ENCODE peak calls at places on chromosomes 6 and 20, in eight cellular contexts. Q is fibroblast of mammary gland; C is lung; B is activated gamma-delta T cell treated with anti-CD3 and anti-CD28 coated beads, Interleukin-2, amount 50 U/mL, for 16 hours; M is NCI-H510A; Z is CD4-positive, alpha-beta T cell; P is dorsolateral prefrontal cortex; H is endothelial cell. A is an unnamed sample.

GRCh38 chr6:17580518-17581048 is 19.5 kb upstream of the FAM8A1 start:
- DNase-seq in Z (no peak), Q (peak; percentile 36), C (peak; percentile 39), M (peak; percentile 20), H (peak; percentile 27), P (no peak), B (no peak), A (no peak)

GRCh38 chr6:16602035-16602434 is 159.2 kb downstream of the ATXN1 start:
- DNase-seq in M (no peak), Q (no peak), B (no peak), C (no peak), H (no peak), Z (no peak), P (no peak), A (no peak)

GRCh38 chr6:4768815-4769214 is 7.4 kb upstream of the CDYL start:
- DNase-seq in B (no peak), H (no peak), M (no peak), Q (no peak), C (no peak), Z (no peak), P (no peak), A (no peak)

GRCh38 chr20:56722042-56722441 is 92.9 kb downstream of the TFAP2C start:
- DNase-seq in Z (no peak), C (no peak), Q (no peak), H (no peak), B (no peak), P (no peak), M (no peak), A (no peak)

GRCh38 chr6:7200598-7201443 is 93.1 kb downstream of the RREB1 start:
- DNase-seq in P (no peak), Z (no peak), Q (no peak), M (peak; percentile 85), H (no peak), B (no peak), C (peak; percentile 87), A (no peak)

GRCh38 chr20:61253264-61253639 is 1.2 kb downstream of the CDH4 start:
- DNase-seq in Q (peak; percentile 42), H (peak; percentile 51), P (no peak), B (no peak), C (no peak), Z (no peak), M (no peak), A (peak; percentile 42)

GRCh38 chr6:5653801-5654200 is 352.9 kb downstream of the NRN1 start:
- DNase-seq in H (no peak), P (no peak), B (no peak), C (no peak), Q (no peak), M (no peak), Z (no peak), A (no peak)

GRCh38 chr6:108560463-108561308 is at the start of gene FOXO3:
- DNase-seq in Q (peak; percentile 77), C (peak; percentile 92), B (peak; percentile 48), M (peak; percentile 38), H (peak; percentile 86), Z (peak; percentile 37), P (peak; percentile 73), A (peak; percentile 86)

GRCh38 chr20:8246153-8246552 is 114.1 kb downstream of the PLCB1 start:
- DNase-seq in H (no peak), C (no peak), M (no peak), P (no peak), Z (no peak), Q (no peak), B (no peak), A (no peak)

GRCh38 chr6:90687751-90688380 is 101.0 kb upstream of the MAP3K7 start:
- DNase-seq in C (no peak), Z (no peak), H (no peak), P (no peak), M (no peak), Q (no peak), B (no peak), A (no peak)

GRCh38 chr6:33595001-33595846 is 15.1 kb upstream of the BAK1 start:
- DNase-seq in Q (peak; percentile 62), C (no peak), P (no peak), H (no peak), B (no peak), M (no peak), Z (no peak), A (no peak)

GRCh38 chr20:10225439-10226080 is 6.9 kb downstream of the SNAP25 start:
- DNase-seq in Q (peak; percentile 28), P (no peak), C (no peak), Z (no peak), M (no peak), H (peak; percentile 11), B (no peak), A (no peak)

GRCh38 chr6:129598244-129599187 is 111.5 kb downstream of the ARHGAP18 start:
- DNase-seq in M (no peak), P (no peak), Q (peak; percentile 85), B (no peak), H (peak; percentile 29), Z (no peak), C (no peak), A (no peak)

GRCh38 chr6:39029156-39030011 is 19.2 kb upstream of the GLP1R start:
- DNase-seq in C (no peak), M (no peak), B (peak; percentile 11), P (no peak), H (peak; percentile 72), Q (peak; percentile 3), Z (peak; percentile 19), A (no peak)

GRCh38 chr6:138455746-138456392 is 43.4 kb downstream of the NHSL1 start:
- DNase-seq in M (no peak), H (no peak), Z (peak; percentile 8), B (no peak), P (no peak), Q (peak; percentile 82), C (no peak), A (no peak)

GRCh38 chr20:34980543-34981213 is 25.0 kb downstream of the MYH7B start:
- DNase-seq in M (peak; percentile 31), P (no peak), Q (peak; percentile 13), Z (no peak), C (no peak), B (no peak), H (no peak), A (no peak)

GRCh38 chr20:709864-710761 is 34.5 kb upstream of the SCRT2 start:
- DNase-seq in Z (no peak), Q (no peak), B (no peak), P (no peak), H (no peak), C (no peak), M (no peak), A (no peak)

GRCh38 chr20:15179426-15180190 is 842.2 kb upstream of the FLRT3 start:
- DNase-seq in H (no peak), B (no peak), M (no peak), Z (no peak), P (peak; percentile 43), Q (no peak), C (no peak), A (no peak)

GRCh38 chr20:43590036-43590391 is 723 bp upstream of the IFT52 start:
- DNase-seq in C (no peak), Q (no peak), H (peak; percentile 18), B (no peak), Z (peak; percentile 1), M (no peak), P (peak; percentile 38), A (peak; percentile 27)

GRCh38 chr6:89297695-89298351 is 17.3 kb downstream of the GABRR2 start:
- DNase-seq in Q (peak; percentile 98), C (no peak), Z (peak; percentile 43), B (peak; percentile 47), M (no peak), H (no peak), P (no peak), A (peak; percentile 56)

GRCh38 chr6:109165392-109165964 is 70.2 kb downstream of the CEP57L1 start:
- DNase-seq in B (no peak), P (no peak), Q (peak; percentile 78), C (no peak), M (no peak), H (peak; percentile 11), Z (no peak), A (no peak)

GRCh38 chr6:75267461-75267860 is 17.1 kb downstream of the TMEM30A start:
- DNase-seq in H (no peak), C (no peak), B (no peak), Z (no peak), P (no peak), M (no peak), Q (no peak), A (no peak)

GRCh38 chr20:44552950-44553908 is 29.1 kb upstream of the PKIG start:
- DNase-seq in H (no peak), M (peak; percentile 52), P (no peak), Q (peak; percentile 96), B (no peak), Z (no peak), C (peak; percentile 74), A (no peak)

GRCh38 chr6:86937219-86938079 is at the start of gene HTR1E:
- DNase-seq in Z (no peak), Q (peak; percentile 17), P (peak; percentile 43), C (peak; percentile 29), H (peak; percentile 78), B (no peak), M (peak; percentile 50), A (peak; percentile 72)

GRCh38 chr6:168179702-168180382 is 100.8 kb upstream of the FRMD1 start:
- DNase-seq in Z (no peak), Q (no peak), M (no peak), H (no peak), B (no peak), P (no peak), C (no peak), A (no peak)

GRCh38 chr6:26307830-26308229 is 57.2 kb upstream of the BTN3A2 start:
- DNase-seq in H (no peak), M (no peak), Q (no peak), B (no peak), C (no peak), P (no peak), Z (no peak), A (no peak)

GRCh38 chr6:122401104-122401503 is 1.7 kb downstream of the HSF2 start:
- DNase-seq in B (no peak), H (no peak), P (no peak), M (no peak), Z (no peak), C (no peak), Q (no peak), A (no peak)

GRCh38 chr20:61453219-61453618 is 201.2 kb downstream of the CDH4 start:
- DNase-seq in M (no peak), C (no peak), Z (no peak), P (no peak), B (no peak), H (no peak), Q (no peak), A (no peak)

GRCh38 chr6:15888798-15889772 is 226.3 kb upstream of the DTNBP1 start:
- DNase-seq in C (no peak), Q (peak; percentile 44), H (no peak), M (no peak), B (no peak), P (no peak), Z (no peak), A (no peak)

GRCh38 chr6:28282923-28283322 is 1.6 kb downstream of the PGBD1 start:
- DNase-seq in P (no peak), C (no peak), M (no peak), Z (no peak), Q (peak; percentile 22), H (no peak), B (no peak), A (no peak)

A was measured in nucleus accumbens.